ENCODE peak calls at places on chromosomes 3 and 15, in six cellular contexts. One of them, this sample, is unnamed.

GRCh38 chr15:33243869-33244268 is 49.4 kb upstream of the FMN1 start:
- DNase-seq in GM12878: no peak
- DNase-seq in KG1: no peak
- DNase-seq in activated T-cell treated with anti-CD3 and anti-CD28 coated beads, Interleukin-2, amount 50 U/mL, for 24 hours: no peak
- DNase-seq in amniotic epithelial cell: peak
- DNase-seq in left ventricle myocardium superior: no peak
- DNase-seq in this sample: peak

GRCh38 chr3:127792664-127793292 is 29.5 kb downstream of the MGLL start:
- DNase-seq in amniotic epithelial cell: peak
- DNase-seq in activated T-cell treated with anti-CD3 and anti-CD28 coated beads, Interleukin-2, amount 50 U/mL, for 24 hours: no peak
- DNase-seq in GM12878: no peak
- DNase-seq in left ventricle myocardium superior: peak
- DNase-seq in KG1: no peak
- DNase-seq in this sample: peak

GRCh38 chr3:64023187-64023860 is at the start of gene PSMD6:
- DNase-seq in GM12878: peak
- DNase-seq in activated T-cell treated with anti-CD3 and anti-CD28 coated beads, Interleukin-2, amount 50 U/mL, for 24 hours: peak
- DNase-seq in KG1: peak
- DNase-seq in left ventricle myocardium superior: peak
- DNase-seq in amniotic epithelial cell: peak
- DNase-seq in this sample: peak

GRCh38 chr3:194148383-194148782 is 12.4 kb downstream of the HES1 start:
- DNase-seq in GM12878: no peak
- DNase-seq in activated T-cell treated with anti-CD3 and anti-CD28 coated beads, Interleukin-2, amount 50 U/mL, for 24 hours: no peak
- DNase-seq in left ventricle myocardium superior: no peak
- DNase-seq in amniotic epithelial cell: no peak
- DNase-seq in KG1: no peak
- DNase-seq in this sample: no peak

GRCh38 chr15:90165659-90166489 is 35.3 kb upstream of the SEMA4B start:
- DNase-seq in amniotic epithelial cell: peak
- DNase-seq in GM12878: peak
- DNase-seq in KG1: no peak
- DNase-seq in activated T-cell treated with anti-CD3 and anti-CD28 coated beads, Interleukin-2, amount 50 U/mL, for 24 hours: peak
- DNase-seq in left ventricle myocardium superior: peak
- DNase-seq in this sample: peak

GRCh38 chr15:51144021-51144532 is 49.4 kb upstream of the TNFAIP8L3 start:
- DNase-seq in left ventricle myocardium superior: no peak
- DNase-seq in activated T-cell treated with anti-CD3 and anti-CD28 coated beads, Interleukin-2, amount 50 U/mL, for 24 hours: no peak
- DNase-seq in KG1: no peak
- DNase-seq in amniotic epithelial cell: peak
- DNase-seq in GM12878: no peak
- DNase-seq in this sample: peak

GRCh38 chr15:95025924-95026728 is 794.8 kb downstream of the MCTP2 start:
- DNase-seq in KG1: peak
- DNase-seq in left ventricle myocardium superior: peak
- DNase-seq in amniotic epithelial cell: peak
- DNase-seq in activated T-cell treated with anti-CD3 and anti-CD28 coated beads, Interleukin-2, amount 50 U/mL, for 24 hours: no peak
- DNase-seq in GM12878: no peak
- DNase-seq in this sample: peak

GRCh38 chr3:52428151-52429005 is 16.5 kb downstream of the SEMA3G start:
- DNase-seq in activated T-cell treated with anti-CD3 and anti-CD28 coated beads, Interleukin-2, amount 50 U/mL, for 24 hours: peak
- DNase-seq in left ventricle myocardium superior: no peak
- DNase-seq in GM12878: no peak
- DNase-seq in KG1: peak
- DNase-seq in amniotic epithelial cell: peak
- DNase-seq in this sample: peak

GRCh38 chr3:1734494-1735122 is 364.1 kb upstream of the CNTN4 start:
- DNase-seq in left ventricle myocardium superior: no peak
- DNase-seq in KG1: no peak
- DNase-seq in activated T-cell treated with anti-CD3 and anti-CD28 coated beads, Interleukin-2, amount 50 U/mL, for 24 hours: no peak
- DNase-seq in amniotic epithelial cell: no peak
- DNase-seq in GM12878: no peak
- DNase-seq in this sample: no peak

GRCh38 chr3:197364410-197365071 is 66.1 kb upstream of the DLG1 start:
- DNase-seq in amniotic epithelial cell: peak
- DNase-seq in left ventricle myocardium superior: peak
- DNase-seq in activated T-cell treated with anti-CD3 and anti-CD28 coated beads, Interleukin-2, amount 50 U/mL, for 24 hours: no peak
- DNase-seq in GM12878: no peak
- DNase-seq in KG1: no peak
- DNase-seq in this sample: no peak